ENCODE peak calls at places on chromosomes 2 and 18, in five cellular contexts. One of them, this sample, is unnamed.

GRCh38 chr2:109545828-109546713 is 67.7 kb downstream of the SEPTIN10 start:
- DNase-seq in BE2C: peak
- DNase-seq in coronary artery: no peak
- DNase-seq in neural progenitor cell: peak
- DNase-seq in spleen: no peak
- DNase-seq in this sample: peak

GRCh38 chr18:21458322-21458721 is 142.2 kb downstream of the ESCO1 start:
- DNase-seq in BE2C: no peak
- DNase-seq in coronary artery: no peak
- DNase-seq in spleen: no peak
- DNase-seq in neural progenitor cell: no peak
- DNase-seq in this sample: no peak

GRCh38 chr18:79785831-79786230 is 11.9 kb upstream of the KCNG2 start:
- DNase-seq in spleen: peak
- DNase-seq in BE2C: no peak
- DNase-seq in coronary artery: no peak
- DNase-seq in neural progenitor cell: no peak
- DNase-seq in this sample: no peak

GRCh38 chr2:231093956-231094355 is 30.9 kb downstream of the HTR2B start:
- DNase-seq in BE2C: no peak
- DNase-seq in spleen: no peak
- DNase-seq in neural progenitor cell: no peak
- DNase-seq in coronary artery: no peak
- DNase-seq in this sample: no peak

GRCh38 chr2:21044694-21045371 is 960 bp upstream of the APOB start:
- DNase-seq in BE2C: no peak
- DNase-seq in spleen: no peak
- DNase-seq in coronary artery: peak
- DNase-seq in neural progenitor cell: no peak
- DNase-seq in this sample: no peak

GRCh38 chr2:218961229-218961628 is 1.8 kb downstream of the CDK5R2 start:
- DNase-seq in neural progenitor cell: no peak
- DNase-seq in coronary artery: no peak
- DNase-seq in spleen: no peak
- DNase-seq in BE2C: no peak
- DNase-seq in this sample: no peak

GRCh38 chr2:232028071-232028470 is 66.6 kb downstream of the DIS3L2 start:
- DNase-seq in coronary artery: no peak
- DNase-seq in neural progenitor cell: no peak
- DNase-seq in BE2C: no peak
- DNase-seq in spleen: no peak
- DNase-seq in this sample: no peak

GRCh38 chr2:204109681-204110080 is 173.1 kb downstream of the ICOS start:
- DNase-seq in spleen: no peak
- DNase-seq in neural progenitor cell: no peak
- DNase-seq in coronary artery: no peak
- DNase-seq in BE2C: peak
- DNase-seq in this sample: no peak

GRCh38 chr2:177893880-177894279 is 178.7 kb downstream of the PDE11A start:
- DNase-seq in spleen: no peak
- DNase-seq in BE2C: no peak
- DNase-seq in coronary artery: no peak
- DNase-seq in neural progenitor cell: no peak
- DNase-seq in this sample: no peak

GRCh38 chr2:239978381-239978780 is 46.8 kb downstream of the NDUFA10 start:
- DNase-seq in BE2C: peak
- DNase-seq in neural progenitor cell: no peak
- DNase-seq in coronary artery: no peak
- DNase-seq in spleen: no peak
- DNase-seq in this sample: no peak

GRCh38 chr2:200462136-200462710 is 47.6 kb downstream of the KCTD18 start:
- DNase-seq in spleen: no peak
- DNase-seq in BE2C: no peak
- DNase-seq in neural progenitor cell: no peak
- DNase-seq in coronary artery: no peak
- DNase-seq in this sample: no peak

GRCh38 chr2:48165066-48165753 is 258.9 kb upstream of the FBXO11 start:
- DNase-seq in coronary artery: no peak
- DNase-seq in neural progenitor cell: no peak
- DNase-seq in BE2C: no peak
- DNase-seq in spleen: no peak
- DNase-seq in this sample: no peak

GRCh38 chr18:63365909-63366269 is 1.1 kb downstream of the KDSR start:
- DNase-seq in neural progenitor cell: peak
- DNase-seq in spleen: no peak
- DNase-seq in coronary artery: no peak
- DNase-seq in BE2C: no peak
- DNase-seq in this sample: no peak

GRCh38 chr18:25233582-25234362 is 118.2 kb downstream of the ZNF521 start:
- DNase-seq in BE2C: no peak
- DNase-seq in coronary artery: no peak
- DNase-seq in spleen: no peak
- DNase-seq in neural progenitor cell: no peak
- DNase-seq in this sample: no peak

GRCh38 chr2:80437959-80438358 is 133.4 kb upstream of the LRRTM1 start:
- DNase-seq in neural progenitor cell: no peak
- DNase-seq in spleen: no peak
- DNase-seq in BE2C: no peak
- DNase-seq in coronary artery: no peak
- DNase-seq in this sample: no peak
- TF ChIP-seq CTCF in neural progenitor cell: no peak
- TF ChIP-seq CTCF in spleen: no peak
- TF ChIP-seq CTCF in BE2C: no peak
- TF ChIP-seq CTCF in coronary artery: no peak
- TF ChIP-seq CTCF in this sample: no peak

DNA sequence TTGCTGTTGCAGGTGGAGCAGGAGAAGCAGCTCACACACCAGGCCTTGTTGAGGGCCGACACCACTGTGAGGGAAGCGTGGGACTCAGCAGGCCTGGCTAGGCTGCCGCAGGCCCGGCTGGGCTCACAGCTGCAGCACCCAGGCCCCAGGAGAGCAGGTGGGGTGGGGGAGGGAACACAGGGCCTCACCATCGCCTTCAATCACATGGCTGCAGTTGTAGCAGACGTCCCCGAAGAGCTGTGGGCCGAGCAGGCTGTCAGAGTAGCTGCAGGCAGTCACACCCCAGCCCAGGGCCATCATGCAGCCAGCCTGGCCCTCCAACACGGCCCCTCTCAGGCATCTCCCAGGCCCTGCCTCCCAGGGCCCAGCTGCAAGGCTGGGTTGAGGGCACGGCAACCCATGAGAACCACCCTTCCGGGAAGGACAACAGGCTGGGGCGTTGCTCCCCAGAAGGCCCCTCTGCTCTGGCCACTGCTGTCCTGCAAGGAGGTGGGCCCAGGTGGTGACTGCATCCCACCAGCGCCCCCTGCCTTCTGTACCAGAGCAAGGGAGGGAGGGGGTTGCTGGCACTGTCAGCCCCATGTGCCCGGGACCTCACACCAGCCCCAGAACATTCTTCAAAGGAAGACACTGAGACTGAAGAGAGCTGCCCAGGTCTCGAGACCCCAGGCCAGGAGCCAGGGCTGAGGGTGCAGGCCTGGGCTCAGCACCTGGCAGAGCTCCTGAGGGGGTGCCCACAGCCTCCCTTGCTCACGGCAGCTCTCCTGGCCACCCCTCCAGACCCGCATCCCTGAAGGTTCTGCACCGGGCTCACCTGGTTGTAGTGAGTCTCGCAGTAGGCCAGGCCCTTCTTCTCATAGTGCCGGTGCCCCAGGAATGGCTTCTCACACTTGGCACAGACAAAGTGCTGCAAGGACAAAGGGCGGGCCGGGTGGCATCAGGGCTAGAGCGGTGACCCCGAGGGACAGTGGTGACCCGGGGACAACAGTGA is 5.6 kb upstream of the GPR17 start:
- DNase-seq in BE2C: peak
- DNase-seq in coronary artery: no peak
- DNase-seq in spleen: peak
- DNase-seq in neural progenitor cell: peak
- DNase-seq in this sample: peak
- TF ChIP-seq CTCF in BE2C: peak
- TF ChIP-seq CTCF in coronary artery: no peak
- TF ChIP-seq CTCF in spleen: peak
- TF ChIP-seq CTCF in neural progenitor cell: peak
- TF ChIP-seq CTCF in this sample: peak

GRCh38 chr2:65033178-65033577 is 23.0 kb upstream of the CEP68 start:
- DNase-seq in BE2C: no peak
- DNase-seq in neural progenitor cell: no peak
- DNase-seq in coronary artery: no peak
- DNase-seq in spleen: no peak
- DNase-seq in this sample: no peak
- TF ChIP-seq CTCF in BE2C: no peak
- TF ChIP-seq CTCF in neural progenitor cell: peak
- TF ChIP-seq CTCF in coronary artery: no peak
- TF ChIP-seq CTCF in spleen: peak
- TF ChIP-seq CTCF in this sample: no peak

DNA sequence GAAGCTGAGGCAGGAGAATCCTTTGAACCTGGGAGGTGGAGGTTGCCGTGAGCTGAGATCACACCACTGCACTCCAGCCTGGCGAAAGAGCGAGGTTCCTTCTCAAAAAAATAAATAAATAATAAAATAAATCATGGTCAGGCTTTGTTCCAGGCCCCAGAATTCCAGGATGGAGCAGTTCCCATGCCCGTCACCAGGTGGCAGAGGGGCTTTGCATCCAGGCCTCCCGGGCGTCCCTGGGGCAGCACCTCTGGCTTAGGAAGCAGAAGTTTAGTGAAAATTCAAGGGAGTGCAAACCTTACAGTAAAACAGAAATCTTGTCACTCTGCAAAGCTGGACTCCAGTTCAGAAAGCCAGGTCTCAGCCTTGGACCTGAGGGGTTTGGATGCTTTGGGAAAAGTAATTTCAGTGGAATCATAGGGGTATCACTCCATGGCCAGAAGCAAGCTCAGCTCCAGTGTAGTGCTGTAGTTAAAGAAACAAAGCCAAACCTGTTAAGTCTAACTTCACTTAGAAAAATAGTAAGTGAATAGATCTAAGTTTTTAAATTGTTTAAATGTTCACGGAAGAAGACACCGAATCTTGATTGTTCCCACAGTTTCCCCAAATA is 512.7 kb downstream of the CMPK2 start:
- DNase-seq in coronary artery: no peak
- DNase-seq in BE2C: peak
- DNase-seq in neural progenitor cell: peak
- DNase-seq in spleen: peak
- DNase-seq in this sample: peak
- TF ChIP-seq CTCF in coronary artery: no peak
- TF ChIP-seq CTCF in BE2C: peak
- TF ChIP-seq CTCF in neural progenitor cell: peak
- TF ChIP-seq CTCF in spleen: peak
- TF ChIP-seq CTCF in this sample: peak

GRCh38 chr2:119758881-119759450 is 756 bp upstream of the PTPN4 start:
- DNase-seq in spleen: no peak
- DNase-seq in neural progenitor cell: peak
- DNase-seq in coronary artery: no peak
- DNase-seq in BE2C: no peak
- DNase-seq in this sample: no peak

GRCh38 chr2:119760237-119760807 is 600 bp downstream of the PTPN4 start:
- DNase-seq in BE2C: no peak
- DNase-seq in spleen: no peak
- DNase-seq in coronary artery: no peak
- DNase-seq in neural progenitor cell: no peak
- DNase-seq in this sample: no peak

GRCh38 chr2:119760876-119761275 is 1.2 kb downstream of the PTPN4 start:
- DNase-seq in neural progenitor cell: no peak
- DNase-seq in BE2C: no peak
- DNase-seq in spleen: no peak
- DNase-seq in coronary artery: no peak
- DNase-seq in this sample: no peak

GRCh38 chr2:119756837-119757236 is 2.9 kb upstream of the PTPN4 start:
- DNase-seq in spleen: no peak
- DNase-seq in coronary artery: peak
- DNase-seq in BE2C: no peak
- DNase-seq in neural progenitor cell: no peak
- DNase-seq in this sample: no peak

GRCh38 chr2:119759451-119760236 is at the start of gene PTPN4:
- DNase-seq in BE2C: peak
- DNase-seq in neural progenitor cell: peak
- DNase-seq in coronary artery: peak
- DNase-seq in spleen: peak
- DNase-seq in this sample: peak
- TF ChIP-seq CTCF in BE2C: no peak
- TF ChIP-seq CTCF in neural progenitor cell: no peak
- TF ChIP-seq CTCF in coronary artery: no peak
- TF ChIP-seq CTCF in spleen: peak
- TF ChIP-seq CTCF in this sample: no peak

GRCh38 chr2:141381946-141382345 is 748.9 kb downstream of the LRP1B start:
- DNase-seq in BE2C: no peak
- DNase-seq in coronary artery: no peak
- DNase-seq in neural progenitor cell: no peak
- DNase-seq in spleen: no peak
- DNase-seq in this sample: no peak

GRCh38 chr2:141380625-141381012 is 750.2 kb downstream of the LRP1B start:
- DNase-seq in BE2C: no peak
- DNase-seq in coronary artery: no peak
- DNase-seq in spleen: no peak
- DNase-seq in neural progenitor cell: no peak
- DNase-seq in this sample: no peak

GRCh38 chr2:141384676-141385075 is 746.1 kb downstream of the LRP1B start:
- DNase-seq in coronary artery: no peak
- DNase-seq in BE2C: no peak
- DNase-seq in spleen: no peak
- DNase-seq in neural progenitor cell: peak
- DNase-seq in this sample: no peak

DNA sequence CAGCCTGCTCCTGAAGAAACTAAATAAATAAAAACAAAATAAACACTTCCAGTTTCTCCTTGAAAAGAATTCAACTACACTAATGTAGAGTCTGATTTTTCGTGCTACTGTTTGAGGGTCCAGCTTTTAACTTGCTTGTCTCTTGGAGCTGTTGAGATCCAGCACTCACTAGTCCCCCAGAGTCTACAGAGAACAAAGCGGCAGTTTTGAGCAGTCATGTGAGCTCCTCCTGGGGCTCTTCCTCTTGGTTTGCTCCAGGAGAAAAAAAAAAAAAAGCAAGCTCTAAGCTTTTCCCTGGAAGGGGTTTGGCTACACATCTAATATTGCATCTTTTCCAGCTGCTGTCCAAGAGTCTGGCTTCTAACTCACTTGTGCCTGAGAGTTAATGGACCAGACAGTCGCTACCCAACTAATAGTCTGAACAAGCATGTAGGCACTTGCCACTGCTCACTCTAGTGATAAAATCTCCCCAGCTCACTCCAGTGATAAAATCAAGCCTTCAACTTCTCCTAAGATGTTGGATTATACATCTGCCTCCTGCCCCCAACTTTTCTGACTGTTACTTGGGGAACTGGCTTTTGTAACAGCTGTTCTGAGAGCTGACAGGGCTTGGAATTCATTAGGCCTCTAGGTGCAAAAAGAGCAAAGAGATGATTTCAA is 750.7 kb downstream of the LRP1B start:
- DNase-seq in BE2C: peak
- DNase-seq in coronary artery: no peak
- DNase-seq in spleen: no peak
- DNase-seq in neural progenitor cell: peak
- DNase-seq in this sample: no peak
- TF ChIP-seq CTCF in BE2C: no peak
- TF ChIP-seq CTCF in coronary artery: no peak
- TF ChIP-seq CTCF in spleen: no peak
- TF ChIP-seq CTCF in neural progenitor cell: no peak
- TF ChIP-seq CTCF in this sample: no peak

This sample was measured in glutamatergic neuron.